ENCODE peak calls at places on chromosomes 2 and 18, in eight cellular contexts. B, D, W, P, S, N, O and C are unnamed samples.

GRCh38 chr2:23287250-23287704 is 97.7 kb upstream of the KLHL29 start:
- DNase-seq in B (peak; percentile 27), D (peak; percentile 72), W (no peak), P (no peak), S (peak; percentile 33), N (peak; percentile 92), O (peak; percentile 40), C (no peak)

GRCh38 chr2:64482765-64483504 is 29.0 kb downstream of the LGALSL start:
- DNase-seq in B (no peak), D (no peak), W (no peak), P (no peak), S (peak; percentile 36), N (peak; percentile 30), O (no peak), C (no peak)

GRCh38 chr2:8840475-8841091 is 3.2 kb upstream of the KIDINS220 start:
- DNase-seq in B (no peak), D (no peak), W (no peak), P (no peak), S (no peak), N (no peak), O (no peak), C (no peak)

GRCh38 chr2:27194538-27195354 is 17.1 kb upstream of the ATRAID start:
- DNase-seq in B (no peak), D (no peak), W (no peak), P (no peak), S (no peak), N (no peak), O (no peak), C (no peak)

GRCh38 chr2:195479407-195479806 is 177.6 kb upstream of the SLC39A10 start:
- DNase-seq in B (no peak), D (no peak), W (no peak), P (no peak), S (no peak), N (no peak), O (no peak), C (no peak)

GRCh38 chr2:46502291-46502690 is 22.9 kb downstream of the TMEM247 start:
- DNase-seq in B (no peak), D (no peak), W (no peak), P (no peak), S (no peak), N (no peak), O (no peak), C (no peak)

GRCh38 chr2:167826906-167827305 is 420.5 kb downstream of the STK39 start:
- DNase-seq in B (no peak), D (no peak), W (no peak), P (no peak), S (no peak), N (no peak), O (no peak), C (no peak)

GRCh38 chr2:241612156-241613017 is 24.6 kb downstream of the THAP4 start:
- DNase-seq in B (no peak), D (peak; percentile 73), W (no peak), P (no peak), S (no peak), N (peak; percentile 7), O (no peak), C (no peak)

GRCh38 chr2:163637876-163638275 is 97.9 kb downstream of the FIGN start:
- DNase-seq in B (no peak), D (no peak), W (no peak), P (no peak), S (peak; percentile 53), N (no peak), O (no peak), C (no peak)

GRCh38 chr2:120394764-120395163 is 48.8 kb downstream of the INHBB start:
- DNase-seq in B (no peak), D (no peak), W (no peak), P (peak; percentile 3), S (no peak), N (no peak), O (no peak), C (no peak)

GRCh38 chr18:72849671-72850070 is 18.1 kb downstream of the NETO1 start:
- DNase-seq in B (no peak), D (no peak), W (no peak), P (no peak), S (no peak), N (no peak), O (no peak), C (no peak)

GRCh38 chr2:78768016-78768415 is 257.5 kb upstream of the REG3G start:
- DNase-seq in B (no peak), D (no peak), W (no peak), P (no peak), S (no peak), N (no peak), O (no peak), C (no peak)

GRCh38 chr2:64652231-64653173 is 1.2 kb downstream of the SERTAD2 start:
- DNase-seq in B (peak; percentile 66), D (peak; percentile 83), W (no peak), P (peak; percentile 60), S (peak; percentile 64), N (peak; percentile 77), O (peak; percentile 44), C (no peak)

GRCh38 chr2:45072064-45072861 is 63.0 kb upstream of the SIX2 start:
- DNase-seq in B (no peak), D (no peak), W (no peak), P (no peak), S (no peak), N (no peak), O (no peak), C (no peak)

GRCh38 chr2:72968286-72968685 is 51.0 kb downstream of the EMX1 start:
- DNase-seq in B (no peak), D (no peak), W (no peak), P (no peak), S (no peak), N (no peak), O (no peak), C (no peak)

GRCh38 chr2:191291471-191291870 is 46.3 kb downstream of the MYO1B start:
- DNase-seq in B (no peak), D (no peak), W (no peak), P (no peak), S (no peak), N (no peak), O (no peak), C (no peak)

GRCh38 chr2:152825834-152826233 is 107.4 kb downstream of the ARL6IP6 start:
- DNase-seq in B (no peak), D (no peak), W (no peak), P (no peak), S (no peak), N (peak; percentile 22), O (no peak), C (no peak)

GRCh38 chr2:119638246-119638645 is 40.8 kb upstream of the TMEM177 start:
- DNase-seq in B (no peak), D (no peak), W (no peak), P (no peak), S (no peak), N (no peak), O (no peak), C (no peak)

GRCh38 chr2:119702918-119703401 is 24.0 kb downstream of the TMEM177 start:
- DNase-seq in B (peak; percentile 69), D (peak; percentile 83), W (peak; percentile 84), P (peak; percentile 85), S (peak; percentile 86), N (peak; percentile 71), O (peak; percentile 66), C (peak; percentile 59)

GRCh38 chr2:102591646-102592045 is 27.7 kb upstream of the SLC9A2 start:
- DNase-seq in B (no peak), D (no peak), W (no peak), P (no peak), S (no peak), N (no peak), O (no peak), C (no peak)
- H3K9me3 ChIP-seq in B (no peaks in the 10 kb centered on the region), D (no peaks in the 10 kb centered on the region), W (no peaks in the 10 kb centered on the region), P (no peaks in the 10 kb centered on the region), S (no peaks in the 10 kb centered on the region), N (no peaks in the 10 kb centered on the region), O (no peaks in the 10 kb centered on the region), C (no peaks in the 10 kb centered on the region)

GRCh38 chr2:239586651-239587310 is 186.0 kb upstream of the HDAC4 start:
- DNase-seq in B (peak; percentile 6), D (no peak), W (no peak), P (no peak), S (no peak), N (no peak), O (no peak), C (no peak)

GRCh38 chr2:239587836-239588235 is 187.0 kb upstream of the HDAC4 start:
- DNase-seq in B (peak; percentile 0), D (peak; percentile 24), W (no peak), P (no peak), S (no peak), N (no peak), O (peak; percentile 13), C (no peak)

GRCh38 chr2:239589270-239589825 is 188.5 kb upstream of the HDAC4 start:
- DNase-seq in B (peak; percentile 5), D (peak; percentile 56), W (no peak), P (no peak), S (no peak), N (no peak), O (no peak), C (no peak)

GRCh38 chr2:239588451-239589269 is 187.8 kb upstream of the HDAC4 start:
- DNase-seq in B (peak; percentile 7), D (peak; percentile 43), W (no peak), P (no peak), S (no peak), N (no peak), O (peak; percentile 6), C (no peak)

GRCh38 chr2:239587311-239587731 is 186.5 kb upstream of the HDAC4 start:
- DNase-seq in B (no peak), D (no peak), W (no peak), P (no peak), S (no peak), N (no peak), O (no peak), C (no peak)
- H3K9me3 ChIP-seq in B (no peaks in the 10 kb centered on the region), D (no peaks in the 10 kb centered on the region), W (no peaks in the 10 kb centered on the region), P (no peaks in the 10 kb centered on the region), S (no peaks in the 10 kb centered on the region), N (peaks cover 2% of the 10 kb centered on the region), O (no peaks in the 10 kb centered on the region), C (no peaks in the 10 kb centered on the region)

GRCh38 chr2:135076556-135076955 is 24.5 kb downstream of the RAB3GAP1 start:
- DNase-seq in B (no peak), D (no peak), W (no peak), P (no peak), S (no peak), N (no peak), O (no peak), C (no peak)
- H3K9me3 ChIP-seq in B (no peaks in the 10 kb centered on the region), D (no peaks in the 10 kb centered on the region), W (no peaks in the 10 kb centered on the region), P (peaks cover 21% of the 10 kb centered on the region), S (peaks cover 18% of the 10 kb centered on the region), N (no peaks in the 10 kb centered on the region), O (peaks cover 16% of the 10 kb centered on the region), C (peaks cover 16% of the 10 kb centered on the region)

DNA sequence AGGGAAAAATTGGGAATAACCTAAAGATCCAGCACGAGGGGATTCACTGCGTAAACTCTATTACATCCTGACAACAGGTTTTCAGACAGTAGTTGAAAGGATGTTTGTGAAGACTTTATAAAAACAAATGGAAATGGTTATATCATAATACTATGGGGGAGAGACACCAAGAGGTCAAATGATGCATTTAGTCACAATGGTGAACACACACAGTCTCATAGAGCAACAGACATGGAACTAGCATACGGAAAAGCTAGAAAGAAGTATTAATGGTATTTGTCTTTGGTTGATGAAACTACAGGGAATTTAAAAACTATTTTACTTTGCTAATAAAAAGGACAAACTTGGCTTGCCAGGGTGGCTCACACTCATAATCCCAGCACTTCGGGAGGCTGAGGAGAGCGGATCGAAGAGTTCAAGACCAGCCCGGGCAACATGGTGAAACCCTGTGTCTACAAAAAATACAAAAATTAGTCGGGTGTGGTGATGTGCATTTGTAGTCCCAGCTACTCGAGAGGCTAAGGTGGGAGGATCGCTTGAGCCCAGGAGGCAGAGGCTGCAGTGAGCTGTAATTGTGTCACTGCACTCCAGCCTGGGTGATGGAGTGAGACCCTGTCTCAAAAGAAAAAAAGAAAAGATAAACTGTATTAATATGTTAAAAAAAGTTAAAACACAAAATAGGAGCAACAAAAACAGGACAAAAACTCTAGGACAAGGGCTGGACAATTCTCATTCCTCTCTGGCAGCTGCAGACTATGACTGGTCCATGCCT is 94.8 kb downstream of the MYCN start:
- DNase-seq in B (no peak), D (no peak), W (no peak), P (no peak), S (no peak), N (no peak), O (no peak), C (no peak)
- H3K9me3 ChIP-seq in B (no peaks in the 10 kb centered on the region), D (no peaks in the 10 kb centered on the region), W (no peaks in the 10 kb centered on the region), P (no peaks in the 10 kb centered on the region), S (no peaks in the 10 kb centered on the region), N (no peaks in the 10 kb centered on the region), O (no peaks in the 10 kb centered on the region), C (no peaks in the 10 kb centered on the region)